ENCODE peak calls at places on chromosome 18, in eight cellular contexts. One of them, this sample, is unnamed.

GRCh38 chr18:71807586-71807985 is 736.6 kb downstream of the CBLN2 start:
- DNase-seq in RWPE1: no peak
- DNase-seq in left cardiac atrium: no peak
- DNase-seq in posterior cingulate gyrus: no peak
- DNase-seq in CD4-positive, alpha-beta T cell: no peak
- DNase-seq in Kasumi-1: no peak
- DNase-seq in IMR-90: peak
- DNase-seq in AML-193: no peak
- DNase-seq in this sample: no peak

GRCh38 chr18:66587430-66587829 is 16.5 kb downstream of the CDH19 start:
- DNase-seq in CD4-positive, alpha-beta T cell: no peak
- DNase-seq in left cardiac atrium: no peak
- DNase-seq in IMR-90: no peak
- DNase-seq in RWPE1: no peak
- DNase-seq in posterior cingulate gyrus: no peak
- DNase-seq in Kasumi-1: no peak
- DNase-seq in AML-193: no peak
- DNase-seq in this sample: no peak

GRCh38 chr18:76437011-76437410 is 58.0 kb downstream of the ZNF516 start:
- DNase-seq in left cardiac atrium: no peak
- DNase-seq in IMR-90: no peak
- DNase-seq in AML-193: no peak
- DNase-seq in RWPE1: no peak
- DNase-seq in CD4-positive, alpha-beta T cell: no peak
- DNase-seq in Kasumi-1: no peak
- DNase-seq in posterior cingulate gyrus: no peak
- DNase-seq in this sample: no peak

GRCh38 chr18:39966275-39966674 is 1988.8 kb upstream of the PIK3C3 start:
- DNase-seq in AML-193: no peak
- DNase-seq in Kasumi-1: no peak
- DNase-seq in CD4-positive, alpha-beta T cell: no peak
- DNase-seq in posterior cingulate gyrus: no peak
- DNase-seq in RWPE1: peak
- DNase-seq in left cardiac atrium: no peak
- DNase-seq in IMR-90: no peak
- DNase-seq in this sample: peak

GRCh38 chr18:62713651-62714247 is 1.6 kb upstream of the PHLPP1 start:
- DNase-seq in AML-193: no peak
- DNase-seq in left cardiac atrium: no peak
- DNase-seq in CD4-positive, alpha-beta T cell: no peak
- DNase-seq in Kasumi-1: no peak
- DNase-seq in RWPE1: no peak
- DNase-seq in posterior cingulate gyrus: no peak
- DNase-seq in IMR-90: peak
- DNase-seq in this sample: no peak

GRCh38 chr18:49177812-49178211 is 227.0 kb upstream of the SMAD7 start:
- DNase-seq in left cardiac atrium: no peak
- DNase-seq in CD4-positive, alpha-beta T cell: no peak
- DNase-seq in RWPE1: no peak
- DNase-seq in Kasumi-1: peak
- DNase-seq in posterior cingulate gyrus: no peak
- DNase-seq in AML-193: no peak
- DNase-seq in IMR-90: peak
- DNase-seq in this sample: peak

GRCh38 chr18:27313678-27314077 is 128.6 kb upstream of the CHST9 start:
- DNase-seq in IMR-90: no peak
- DNase-seq in RWPE1: no peak
- DNase-seq in CD4-positive, alpha-beta T cell: no peak
- DNase-seq in AML-193: no peak
- DNase-seq in Kasumi-1: no peak
- DNase-seq in posterior cingulate gyrus: no peak
- DNase-seq in left cardiac atrium: no peak
- DNase-seq in this sample: no peak

GRCh38 chr18:13470555-13471494 is 252.3 kb downstream of the LDLRAD4 start:
- DNase-seq in IMR-90: no peak
- DNase-seq in CD4-positive, alpha-beta T cell: no peak
- DNase-seq in Kasumi-1: no peak
- DNase-seq in left cardiac atrium: no peak
- DNase-seq in RWPE1: no peak
- DNase-seq in posterior cingulate gyrus: peak
- DNase-seq in AML-193: no peak
- DNase-seq in this sample: no peak

GRCh38 chr18:75201936-75202335 is 7.0 kb downstream of the PTGR3 start:
- DNase-seq in CD4-positive, alpha-beta T cell: no peak
- DNase-seq in left cardiac atrium: no peak
- DNase-seq in posterior cingulate gyrus: no peak
- DNase-seq in AML-193: no peak
- DNase-seq in IMR-90: no peak
- DNase-seq in RWPE1: no peak
- DNase-seq in Kasumi-1: no peak
- DNase-seq in this sample: no peak

GRCh38 chr18:47767699-47768098 is 162.8 kb downstream of the SMAD2 start:
- DNase-seq in left cardiac atrium: no peak
- DNase-seq in posterior cingulate gyrus: no peak
- DNase-seq in RWPE1: no peak
- DNase-seq in AML-193: no peak
- DNase-seq in CD4-positive, alpha-beta T cell: no peak
- DNase-seq in Kasumi-1: no peak
- DNase-seq in IMR-90: no peak
- DNase-seq in this sample: peak

GRCh38 chr18:37483221-37483971 is 82.2 kb downstream of the CELF4 start:
- DNase-seq in RWPE1: no peak
- DNase-seq in AML-193: no peak
- DNase-seq in CD4-positive, alpha-beta T cell: no peak
- DNase-seq in IMR-90: peak
- DNase-seq in posterior cingulate gyrus: no peak
- DNase-seq in left cardiac atrium: no peak
- DNase-seq in Kasumi-1: peak
- DNase-seq in this sample: peak

GRCh38 chr18:11981633-11982366 is 493 bp downstream of the IMPA2 start:
- DNase-seq in Kasumi-1: peak
- DNase-seq in CD4-positive, alpha-beta T cell: no peak
- DNase-seq in IMR-90: peak
- DNase-seq in left cardiac atrium: peak
- DNase-seq in AML-193: peak
- DNase-seq in posterior cingulate gyrus: peak
- DNase-seq in RWPE1: no peak
- DNase-seq in this sample: peak

GRCh38 chr18:31624892-31625640 is 33.4 kb downstream of the TTR start:
- DNase-seq in posterior cingulate gyrus: no peak
- DNase-seq in left cardiac atrium: no peak
- DNase-seq in RWPE1: no peak
- DNase-seq in CD4-positive, alpha-beta T cell: no peak
- DNase-seq in IMR-90: no peak
- DNase-seq in Kasumi-1: peak
- DNase-seq in AML-193: no peak
- DNase-seq in this sample: no peak

This sample was measured in choroid plexus epithelial cell.